ENCODE peak calls at places on chromosomes 1 and 21, in four cellular contexts. U is stimulated activated CD8-positive, alpha-beta memory T cell treated with anti-CD3 and anti-CD28 coated beads, Interleukin-7, amount 100 ng/mL, for 24 hours; F is T-helper 2 cell; W is CD8-positive, alpha-beta T cell. Q is an unnamed sample.

GRCh38 chr21:28541371-28542112 is 451.1 kb downstream of the LTN1 start:
- DNase-seq in F (no peak), W (no peak), U (no peak), Q (no peak)

GRCh38 chr1:215376544-215377264 is 190.4 kb upstream of the KCTD3 start:
- DNase-seq in U (no peak), F (no peak), W (no peak), Q (no peak)

GRCh38 chr1:230422221-230422981 is 3.7 kb downstream of the PGBD5 start:
- DNase-seq in W (no peak), F (no peak), U (no peak), Q (no peak)

GRCh38 chr1:95951291-95951690 is 717.3 kb downstream of the RWDD3 start:
- DNase-seq in W (no peak), F (no peak), U (no peak), Q (no peak)

GRCh38 chr1:240073097-240073496 is 18.6 kb upstream of the FMN2 start:
- DNase-seq in U (no peak), F (no peak), W (no peak), Q (no peak)

GRCh38 chr1:214551436-214552173 is at the start of gene PTPN14:
- DNase-seq in U (no peak), F (peak), W (no peak), Q (no peak)

GRCh38 chr1:223674119-223674890 is 8.8 kb upstream of the CAPN8 start:
- DNase-seq in U (no peak), F (no peak), W (no peak), Q (no peak)

GRCh38 chr1:41895552-41895951 is 23.2 kb downstream of the HIVEP3 start:
- DNase-seq in W (no peak), F (no peak), U (no peak), Q (no peak)

GRCh38 chr1:230977781-230978490 is 725 bp downstream of the TTC13 start:
- DNase-seq in U (peak), F (peak), W (peak), Q (peak)

GRCh38 chr1:119080586-119080985 is 59.9 kb downstream of the WARS2 start:
- DNase-seq in F (no peak), W (no peak), U (no peak), Q (no peak)

GRCh38 chr1:172951728-172952365 is 98.9 kb downstream of the TNFSF18 start:
- DNase-seq in F (no peak), W (no peak), U (no peak), Q (no peak)

GRCh38 chr1:201311356-201312011 is 28.2 kb downstream of the PKP1 start:
- DNase-seq in U (no peak), F (no peak), W (no peak), Q (no peak)

GRCh38 chr1:38178236-38178635 is 131.6 kb upstream of the POU3F1 start:
- DNase-seq in W (no peak), F (no peak), U (no peak), Q (no peak)

GRCh38 chr21:38171723-38172344 is 85.0 kb upstream of the KCNJ15 start:
- DNase-seq in U (no peak), F (no peak), W (no peak), Q (no peak)

GRCh38 chr1:222606757-222607156 is 11.1 kb upstream of the MIA3 start:
- DNase-seq in W (no peak), U (no peak), F (no peak), Q (no peak)

GRCh38 chr1:53715478-53715877 is 23.5 kb downstream of the GLIS1 start:
- DNase-seq in F (no peak), U (no peak), W (no peak), Q (no peak)

GRCh38 chr1:195562074-195562473 is 1046.2 kb downstream of the KCNT2 start:
- DNase-seq in F (no peak), U (no peak), W (no peak), Q (no peak)

GRCh38 chr1:173476664-173477285 is 360 bp upstream of the PRDX6 start:
- DNase-seq in U (no peak), F (peak), W (peak), Q (peak)

GRCh38 chr1:172585861-172586260 is 52.9 kb downstream of the SUCO start:
- DNase-seq in W (no peak), U (no peak), F (no peak), Q (no peak)

GRCh38 chr1:100443739-100444571 is 91.6 kb downstream of the CDC14A start:
- DNase-seq in F (peak), W (peak), U (no peak), Q (no peak)

GRCh38 chr1:85133565-85134159 is 67.2 kb downstream of the SYDE2 start:
- DNase-seq in F (no peak), W (no peak), U (no peak), Q (no peak)

GRCh38 chr1:175217674-175218073 is 25.1 kb upstream of the KIAA0040 start:
- DNase-seq in F (no peak), W (no peak), U (no peak), Q (no peak)

GRCh38 chr1:230894664-230895063 is 26.3 kb upstream of the C1orf198 start:
- DNase-seq in U (no peak), F (no peak), W (no peak), Q (no peak)

GRCh38 chr1:147389532-147390184 is 147.2 kb downstream of the CHD1L start:
- DNase-seq in W (no peak), U (no peak), F (peak), Q (no peak)

GRCh38 chr1:211811126-211811525 is 19.4 kb downstream of the LPGAT1 start:
- DNase-seq in U (no peak), W (no peak), F (no peak), Q (no peak)

GRCh38 chr1:59361766-59362165 is 64.9 kb downstream of the FGGY start:
- DNase-seq in W (no peak), U (no peak), F (no peak), Q (no peak)

GRCh38 chr1:27402349-27402754 is 9.9 kb downstream of the GPR3 start:
- DNase-seq in U (no peak), W (no peak), F (no peak), Q (no peak)

GRCh38 chr1:56533621-56534020 is 45.7 kb downstream of the PLPP3 start:
- DNase-seq in U (no peak), F (no peak), W (no peak), Q (no peak)

GRCh38 chr1:203911806-203912205 is 50.4 kb downstream of the SNRPE start:
- DNase-seq in F (no peak), W (no peak), U (no peak), Q (no peak)

GRCh38 chr1:76807543-76808260 is 59.6 kb upstream of the ST6GALNAC5 start:
- DNase-seq in F (no peak), U (no peak), W (no peak), Q (no peak)

GRCh38 chr1:92817986-92818764 is 13.7 kb upstream of the RPL5 start:
- DNase-seq in U (no peak), W (no peak), F (peak), Q (no peak)

GRCh38 chr1:10556430-10557005 is 81.8 kb downstream of the PEX14 start:
- DNase-seq in W (no peak), F (no peak), U (no peak), Q (no peak)

GRCh38 chr1:78254517-78254916 is 208.8 kb downstream of the GIPC2 start:
- DNase-seq in U (no peak), F (no peak), W (no peak), Q (no peak)

GRCh38 chr1:111422546-111423391 is 4.8 kb downstream of the OVGP1 start:
- DNase-seq in U (no peak), W (no peak), F (no peak), Q (no peak)

GRCh38 chr1:35298464-35298863 is 30.0 kb downstream of the ZMYM4 start:
- DNase-seq in U (no peak), W (peak), F (peak), Q (peak)

GRCh38 chr1:235093013-235093618 is 35.5 kb downstream of the TOMM20 start:
- DNase-seq in U (no peak), W (no peak), F (peak), Q (no peak)